ENCODE peak calls at places on chromosomes 2 and 18, in nine cellular contexts. M is heart left ventricle; P is spleen; G is kidney epithelial cell; L is MCF 10A; H is body of pancreas; J is activated CD8-positive, alpha-beta T cell treated with anti-CD3 and anti-CD28 coated beads for 36 hours; K is lower lobe of right lung; T is fibroblast of mammary gland. A is an unnamed sample.
A peak's percentile ranks its signal among the peaks of the same experiment; 100 is the strongest.

GRCh38 chr2:13821255-13821880 is 811.1 kb upstream of the LRATD1 start:
- DNase-seq in M (no peak), P (no peak), G (no peak), L (peak; percentile 33), H (no peak), J (no peak), K (no peak), T (peak; percentile 86), A (peak; percentile 87)

GRCh38 chr2:152098798-152099654 is at the start of gene CACNB4:
- DNase-seq in M (peak; percentile 24), P (peak; percentile 81), G (no peak), L (no peak), H (no peak), J (peak; percentile 26), K (peak; percentile 51), T (peak; percentile 20), A (peak; percentile 15)

GRCh38 chr2:126658910-126659613 is 3.1 kb downstream of the GYPC start:
- DNase-seq in M (peak; percentile 74), P (peak; percentile 92), G (no peak), L (no peak), H (peak; percentile 68), J (peak; percentile 87), K (peak; percentile 81), T (peak; percentile 86), A (peak; percentile 75)

GRCh38 chr2:54565551-54565950 is 109.4 kb downstream of the SPTBN1 start:
- DNase-seq in M (no peak), P (no peak), G (no peak), L (no peak), H (no peak), J (no peak), K (no peak), T (no peak), A (no peak)

GRCh38 chr2:42125887-42126594 is 43.1 kb upstream of the EML4 start:
- DNase-seq in M (no peak), P (no peak), G (no peak), L (no peak), H (no peak), J (no peak), K (no peak), T (peak; percentile 60), A (no peak)

GRCh38 chr2:197626965-197627629 is 48.3 kb downstream of the RFTN2 start:
- DNase-seq in M (no peak), P (no peak), G (no peak), L (no peak), H (no peak), J (no peak), K (no peak), T (no peak), A (no peak)

GRCh38 chr2:179911569-179911968 is 50.2 kb upstream of the ZNF385B start:
- DNase-seq in M (no peak), P (no peak), G (no peak), L (no peak), H (no peak), J (no peak), K (no peak), T (no peak), A (no peak)

GRCh38 chr2:15363142-15363541 is 198.0 kb downstream of the NBAS start:
- DNase-seq in M (no peak), P (no peak), G (peak; percentile 68), L (peak; percentile 35), H (no peak), J (no peak), K (no peak), T (peak; percentile 15), A (peak; percentile 64)

GRCh38 chr18:48754993-48755473 is 195.7 kb downstream of the SMAD7 start:
- DNase-seq in M (no peak), P (no peak), G (no peak), L (no peak), H (no peak), J (no peak), K (no peak), T (no peak), A (no peak)

GRCh38 chr2:62724886-62725711 is 19.6 kb downstream of the EHBP1 start:
- DNase-seq in M (peak; percentile 17), P (peak; percentile 66), G (no peak), L (peak; percentile 72), H (peak; percentile 23), J (peak; percentile 45), K (peak; percentile 46), T (no peak), A (no peak)

GRCh38 chr2:132943829-132944228 is 273.8 kb upstream of the LYPD1 start:
- DNase-seq in M (no peak), P (no peak), G (peak; percentile 23), L (no peak), H (no peak), J (no peak), K (no peak), T (no peak), A (peak; percentile 59)

GRCh38 chr18:68221116-68221724 is 493.7 kb downstream of the TMX3 start:
- DNase-seq in M (no peak), P (no peak), G (no peak), L (no peak), H (no peak), J (no peak), K (no peak), T (no peak), A (peak; percentile 24)

GRCh38 chr2:97935719-97936161 is 60.0 kb downstream of the TMEM131 start:
- DNase-seq in M (no peak), P (no peak), G (no peak), L (peak; percentile 41), H (no peak), J (peak; percentile 7), K (no peak), T (peak; percentile 71), A (peak; percentile 83)

GRCh38 chr2:234497592-234498023 is 727 bp upstream of the ARL4C start:
- DNase-seq in M (no peak), P (peak; percentile 87), G (no peak), L (no peak), H (no peak), J (no peak), K (no peak), T (no peak), A (no peak)

GRCh38 chr2:25343187-25343825 is 1.6 kb upstream of the DNMT3A start:
- DNase-seq in M (no peak), P (no peak), G (no peak), L (no peak), H (no peak), J (no peak), K (no peak), T (no peak), A (no peak)

GRCh38 chr2:25340340-25340886 is 1.3 kb downstream of the DNMT3A start:
- DNase-seq in M (peak; percentile 68), P (peak; percentile 84), G (no peak), L (no peak), H (peak; percentile 46), J (peak; percentile 40), K (peak; percentile 62), T (no peak), A (no peak)

GRCh38 chr2:25341753-25342371 is at the start of gene DNMT3A:
- DNase-seq in M (peak; percentile 83), P (peak; percentile 93), G (no peak), L (peak; percentile 47), H (peak; percentile 60), J (peak; percentile 72), K (peak; percentile 79), T (peak; percentile 49), A (peak; percentile 73)

GRCh38 chr2:25341031-25341727 is 546 bp downstream of the DNMT3A start:
- DNase-seq in M (peak; percentile 60), P (no peak), G (no peak), L (no peak), H (peak; percentile 29), J (peak; percentile 39), K (peak; percentile 60), T (no peak), A (no peak)

GRCh38 chr2:25342372-25343186 is 854 bp upstream of the DNMT3A start:
- DNase-seq in M (peak; percentile 88), P (peak; percentile 96), G (no peak), L (peak; percentile 72), H (peak; percentile 87), J (peak; percentile 88), K (peak; percentile 87), T (peak; percentile 67), A (peak; percentile 79)
- TF ChIP-seq CTCF in M (peak; percentile 98), P (peak; percentile 100), G (peak; percentile 90), L (peak; percentile 88), H (peak; percentile 99), J (peak; percentile 97), K (peak; percentile 97), T (peak; percentile 63), A (peak; percentile 76)

GRCh38 chr2:45484965-45485364 is 126.1 kb downstream of the SRBD1 start:
- DNase-seq in M (no peak), P (no peak), G (no peak), L (no peak), H (no peak), J (no peak), K (no peak), T (no peak), A (no peak)

DNA sequence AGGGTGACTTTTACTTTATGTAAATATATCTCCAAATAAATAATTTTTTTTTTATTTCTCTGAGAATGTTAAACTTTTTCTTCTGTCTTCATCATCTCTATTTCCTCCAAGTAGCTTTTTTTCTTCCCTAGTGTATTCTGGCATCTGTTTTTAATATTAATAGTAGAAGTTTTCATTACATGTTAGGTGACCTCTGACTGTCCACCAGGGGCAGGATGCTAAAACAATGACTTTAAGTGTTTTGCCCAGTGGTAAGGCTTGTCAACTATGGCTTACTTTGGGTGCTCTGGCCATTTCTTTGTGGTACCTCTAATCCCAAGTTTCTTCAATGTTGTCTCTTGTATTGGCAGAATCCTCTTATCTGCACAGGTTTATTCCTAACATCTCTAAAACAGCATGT is 127.1 kb downstream of the SRBD1 start:
- DNase-seq in M (no peak), P (no peak), G (no peak), L (peak; percentile 13), H (no peak), J (no peak), K (no peak), T (peak; percentile 71), A (peak; percentile 20)
- TF ChIP-seq CTCF in M (no peak), P (no peak), G (peak; percentile 35), L (peak; percentile 11), H (no peak), J (peak; percentile 37), K (peak; percentile 9), T (peak; percentile 58), A (peak; percentile 52)

DNA sequence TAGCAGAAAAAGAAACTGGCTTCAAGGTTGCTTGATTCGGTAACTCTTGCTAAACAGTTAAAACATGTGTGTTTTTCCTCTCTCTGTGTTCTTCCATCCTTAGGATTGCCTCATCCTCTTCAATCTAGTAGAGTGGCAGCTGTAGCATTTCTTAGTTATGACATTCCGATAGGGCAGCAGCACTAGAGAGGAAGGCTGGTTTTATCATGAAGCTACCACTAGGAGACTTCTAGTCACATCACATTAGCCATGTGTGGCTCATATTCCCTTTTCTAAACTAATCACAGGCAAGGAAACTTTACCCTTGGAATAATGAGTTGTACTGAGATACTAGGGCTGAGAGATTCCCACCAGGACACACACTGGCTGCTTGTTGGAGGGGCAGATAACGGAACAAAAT is 187.6 kb downstream of the DOK6 start:
- DNase-seq in M (no peak), P (no peak), G (no peak), L (peak; percentile 13), H (no peak), J (no peak), K (no peak), T (no peak), A (peak; percentile 21)
- TF ChIP-seq CTCF in M (no peak), P (no peak), G (no peak), L (no peak), H (no peak), J (no peak), K (no peak), T (no peak), A (peak; percentile 15)

DNA sequence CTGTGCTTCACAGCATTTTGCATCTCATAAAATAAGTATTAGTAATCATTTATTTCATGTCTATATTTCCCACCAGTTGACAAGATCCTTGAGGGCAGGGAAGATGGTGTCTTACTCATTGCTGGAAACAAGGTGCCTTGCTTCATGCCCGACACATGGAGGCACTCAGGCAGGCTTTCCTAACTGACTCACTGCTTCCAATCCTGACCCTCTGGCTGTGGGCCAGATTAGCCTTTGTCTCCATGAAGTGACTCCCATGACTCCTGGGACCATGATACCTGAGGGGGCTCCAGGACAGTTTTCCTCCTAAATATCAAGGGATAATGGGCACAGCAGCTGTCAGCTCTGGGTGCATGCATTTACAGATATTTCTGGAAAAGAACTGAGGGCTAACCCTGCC is 275.1 kb downstream of the AGPS start:
- DNase-seq in M (no peak), P (no peak), G (no peak), L (peak; percentile 60), H (no peak), J (no peak), K (no peak), T (peak; percentile 41), A (no peak)
- TF ChIP-seq CTCF in M (no peak), P (no peak), G (no peak), L (no peak), H (no peak), J (no peak), K (no peak), T (no peak), A (no peak)